ENCODE peak calls at places on chromosomes 4 and X, in four cellular contexts. L, K, C and H are unnamed samples.

GRCh38 chr4:183773790-183774189 is 114.7 kb downstream of the TRAPPC11 start:
- DNase-seq in L (no peak), K (no peak), C (no peak), H (no peak)

GRCh38 chrX:78527263-78527662 is 131.9 kb downstream of the RTL3 start:
- DNase-seq in L (no peak), K (peak), C (peak), H (no peak)

GRCh38 chrX:150934453-150934852 is 36.0 kb upstream of the CD99L2 start:
- DNase-seq in L (no peak), K (peak), C (peak), H (no peak)

GRCh38 chrX:41722816-41723215 is 1.2 kb upstream of the GPR82 start:
- DNase-seq in L (no peak), K (peak), C (peak), H (no peak)

GRCh38 chr4:175805863-175806262 is 6.2 kb downstream of the GPM6A start:
- DNase-seq in L (no peak), K (no peak), C (no peak), H (no peak)

GRCh38 chr4:108972613-108973283 is 209.9 kb upstream of the ETNPPL start:
- DNase-seq in L (no peak), K (no peak), C (no peak), H (no peak)

GRCh38 chr4:170167678-170168077 is 77.9 kb upstream of the AADAT start:
- DNase-seq in L (no peak), K (no peak), C (no peak), H (no peak)

GRCh38 chr4:152109585-152110509 is 349.0 kb upstream of the GATB start:
- DNase-seq in L (no peak), K (no peak), C (no peak), H (no peak)

GRCh38 chr4:173217727-173218126 is 49.1 kb downstream of the GALNT7 start:
- DNase-seq in L (no peak), K (no peak), C (peak), H (no peak)

GRCh38 chr4:73213917-73214663 is 44.5 kb downstream of the ANKRD17 start:
- DNase-seq in L (no peak), K (peak), C (peak), H (no peak)

GRCh38 chrX:134631404-134632346 is 26.6 kb downstream of the PLAC1 start:
- DNase-seq in L (peak), K (peak), C (peak), H (no peak)

GRCh38 chr4:48898733-48899431 is 7.7 kb downstream of the OCIAD2 start:
- DNase-seq in L (no peak), K (no peak), C (peak), H (no peak)

GRCh38 chr4:72971572-72971971 is 97.9 kb downstream of the COX18 start:
- DNase-seq in L (no peak), K (peak), C (peak), H (no peak)

GRCh38 chr4:137253949-137254348 is 278.3 kb downstream of the PCDH18 start:
- DNase-seq in L (no peak), K (peak), C (peak), H (no peak)

GRCh38 chr4:21136231-21136630 is 436.0 kb downstream of the PACRGL start:
- DNase-seq in L (no peak), K (no peak), C (no peak), H (no peak)

GRCh38 chr4:1077711-1078477 is 35.5 kb downstream of the RNF212 start:
- DNase-seq in L (no peak), K (no peak), C (no peak), H (no peak)

GRCh38 chr4:186651624-186652023 is 72.0 kb downstream of the FAT1 start:
- DNase-seq in L (no peak), K (no peak), C (peak), H (no peak)

GRCh38 chr4:82402196-82402775 is 28.0 kb downstream of the HNRNPDL start:
- DNase-seq in L (no peak), K (no peak), C (no peak), H (no peak)

GRCh38 chrX:138759217-138759943 is 47.9 kb upstream of the FGF13 start:
- DNase-seq in L (no peak), K (no peak), C (no peak), H (no peak)

GRCh38 chr4:118888666-118889312 is at the start of gene SYNPO2:
- DNase-seq in L (peak), K (peak), C (peak), H (no peak)

GRCh38 chrX:31603411-31604120 is 531.7 kb upstream of the FTHL17 start:
- DNase-seq in L (no peak), K (peak), C (peak), H (no peak)

GRCh38 chr4:25677157-25677556 is 21.5 kb downstream of the SLC34A2 start:
- DNase-seq in L (no peak), K (no peak), C (no peak), H (no peak)

GRCh38 chrX:154443479-154443910 is 446 bp upstream of the FAM50A start:
- DNase-seq in L (no peak), K (no peak), C (no peak), H (no peak)

GRCh38 chr4:98861100-98861499 is 67.8 kb downstream of the EIF4E start:
- DNase-seq in L (no peak), K (no peak), C (no peak), H (no peak)

GRCh38 chrX:153397256-153397960 is 3.7 kb downstream of the PNMA6E start:
- DNase-seq in L (no peak), K (no peak), C (no peak), H (no peak)

GRCh38 chrX:153395613-153396319 is 5.4 kb downstream of the PNMA6E start:
- DNase-seq in L (no peak), K (no peak), C (no peak), H (no peak)

GRCh38 chrX:153394595-153394994 is 6.6 kb downstream of the PNMA6E start:
- DNase-seq in L (no peak), K (no peak), C (no peak), H (no peak)

GRCh38 chrX:153398275-153398960 is 2.7 kb downstream of the PNMA6E start:
- DNase-seq in L (no peak), K (no peak), C (no peak), H (no peak)

GRCh38 chrX:153396320-153397195 is 4.6 kb downstream of the PNMA6E start:
- DNase-seq in L (no peak), K (no peak), C (no peak), H (no peak)
- H3K4me3 ChIP-seq in L (no peak), K (no peak), C (no peak), H (no peak)

DNA sequence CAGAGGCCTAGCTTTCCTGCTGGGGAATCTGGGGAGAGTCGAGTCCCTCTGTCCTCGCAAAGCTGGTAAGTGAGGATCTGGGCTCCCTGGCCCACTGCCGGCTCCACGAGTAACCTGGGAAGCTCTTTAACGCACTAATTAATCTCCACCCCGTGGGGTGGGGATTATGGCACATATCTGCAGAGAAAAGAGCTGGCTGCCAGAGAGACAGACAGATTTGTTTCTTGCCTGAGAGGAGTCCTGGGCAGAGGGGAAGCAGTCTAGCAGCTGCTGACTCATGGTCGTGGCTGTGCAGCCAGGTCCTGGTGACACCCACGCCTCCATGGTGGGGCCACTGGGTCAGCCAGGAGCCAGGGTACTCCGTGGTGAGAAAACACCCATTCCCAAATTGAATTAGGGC is 14.0 kb downstream of the SORCS2 start:
- DNase-seq in L (peak), K (peak), C (peak), H (no peak)
- H3K4me3 ChIP-seq in L (no peak), K (no peak), C (no peak), H (no peak)

GRCh38 chrX:68833448-68833805 is 4.6 kb downstream of the EFNB1 start:
- DNase-seq in L (no peak), K (no peak), C (no peak), H (no peak)

GRCh38 chrX:68831405-68832100 is 2.7 kb downstream of the EFNB1 start:
- DNase-seq in L (no peak), K (no peak), C (no peak), H (no peak)

GRCh38 chrX:68832101-68832416 is 3.2 kb downstream of the EFNB1 start:
- DNase-seq in L (no peak), K (peak), C (peak), H (no peak)

GRCh38 chrX:68833855-68834331 is 5.1 kb downstream of the EFNB1 start:
- DNase-seq in L (no peak), K (no peak), C (no peak), H (no peak)

GRCh38 chrX:68832516-68833447 is 4.0 kb downstream of the EFNB1 start:
- DNase-seq in L (no peak), K (no peak), C (no peak), H (no peak)
- H3K4me3 ChIP-seq in L (no peak), K (no peak), C (peak), H (no peak)

GRCh38 chrX:70481424-70481823 is 36.8 kb downstream of the DLG3 start:
- DNase-seq in L (no peak), K (no peak), C (peak), H (no peak)

GRCh38 chrX:70481871-70482270 is 37.2 kb downstream of the DLG3 start:
- DNase-seq in L (peak), K (no peak), C (no peak), H (no peak)

GRCh38 chrX:70479197-70479969 is 34.7 kb downstream of the DLG3 start:
- DNase-seq in L (no peak), K (peak), C (peak), H (no peak)

GRCh38 chrX:70479970-70480659 is 35.5 kb downstream of the DLG3 start:
- DNase-seq in L (no peak), K (no peak), C (peak), H (no peak)

DNA sequence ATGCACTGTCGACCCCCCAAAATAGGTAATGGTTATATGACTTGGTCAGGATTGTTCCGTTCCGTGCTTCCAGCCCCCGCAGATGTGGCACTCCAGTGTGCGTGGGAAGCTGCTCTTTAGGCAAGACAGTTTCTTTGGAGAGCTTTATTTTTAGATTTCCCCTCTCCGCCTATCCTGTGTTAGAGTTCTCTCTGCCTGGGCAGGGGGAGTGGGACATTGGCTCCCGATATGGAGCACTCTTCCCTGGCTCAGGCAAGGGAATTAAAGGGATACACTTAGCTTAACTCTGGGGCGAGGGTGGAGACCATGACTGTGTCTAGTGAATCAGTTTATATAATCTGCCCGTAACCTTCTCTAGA is 36.0 kb downstream of the DLG3 start:
- DNase-seq in L (peak), K (no peak), C (no peak), H (no peak)
- H3K4me3 ChIP-seq in L (no peak), K (no peak), C (no peak), H (no peak)

DNA sequence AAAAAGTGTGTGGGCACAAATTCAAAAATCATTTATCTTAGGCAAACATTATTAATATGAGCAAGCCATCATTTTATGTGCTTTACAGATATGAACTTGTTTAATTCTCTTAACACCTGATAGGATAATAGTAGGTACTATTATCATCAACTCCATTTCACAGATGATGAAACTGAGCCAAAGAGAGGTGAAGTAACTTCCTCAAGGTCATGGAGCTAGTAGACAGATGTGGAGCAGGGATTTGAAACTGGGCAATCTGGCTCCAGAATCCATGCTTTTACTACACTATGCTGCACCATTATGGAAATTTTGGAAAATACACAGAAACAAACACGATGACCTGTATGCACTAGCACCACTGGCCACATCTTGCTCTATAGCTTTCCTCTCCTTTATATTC is 1.0 kb upstream of the PIN4 start:
- DNase-seq in L (no peak), K (no peak), C (no peak), H (no peak)
- H3K4me3 ChIP-seq in L (peak), K (peak), C (no peak), H (peak)

GRCh38 chr4:143338313-143338712 is 1.6 kb downstream of the GAB1 start:
- DNase-seq in L (no peak), K (no peak), C (no peak), H (no peak)
- H3K4me3 ChIP-seq in L (no peak), K (peak), C (peak), H (no peak)

GRCh38 chr4:124330045-124330444 is 382.5 kb downstream of the ANKRD50 start:
- DNase-seq in L (no peak), K (no peak), C (no peak), H (no peak)

GRCh38 chr4:124337874-124338273 is 374.7 kb downstream of the ANKRD50 start:
- DNase-seq in L (no peak), K (peak), C (peak), H (no peak)

GRCh38 chr4:124333466-124333865 is 379.1 kb downstream of the ANKRD50 start:
- DNase-seq in L (no peak), K (no peak), C (no peak), H (no peak)

GRCh38 chr4:124329134-124329533 is 383.4 kb downstream of the ANKRD50 start:
- DNase-seq in L (no peak), K (no peak), C (no peak), H (no peak)

DNA sequence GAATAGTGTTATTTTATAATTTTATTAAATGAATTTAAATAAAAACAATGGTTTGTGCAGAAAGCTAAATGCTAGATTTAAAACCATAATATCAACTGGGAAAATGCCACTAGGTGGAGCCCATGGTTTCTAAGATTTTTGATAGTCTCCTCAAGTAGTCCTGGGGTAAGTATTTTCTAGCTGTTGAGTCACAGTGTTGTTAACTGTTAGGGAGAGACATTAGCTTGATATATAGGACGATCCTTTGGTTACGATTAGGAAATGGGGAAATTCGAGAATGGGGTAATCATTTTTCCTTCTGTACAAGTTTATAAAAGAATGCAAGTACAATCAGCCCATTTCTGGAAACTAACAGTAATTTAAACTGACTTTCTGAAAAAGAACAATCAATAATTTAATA is 378.4 kb downstream of the ANKRD50 start:
- DNase-seq in L (peak), K (peak), C (peak), H (no peak)
- H3K4me3 ChIP-seq in L (no peak), K (no peak), C (no peak), H (no peak)